ENCODE peak calls at places on chromosomes 16 and 17, in ten cellular contexts. B is right lobe of liver; N is cardiac muscle cell; S is IMR-90; X is mucosa of descending colon; V is breast epithelium; T is H9; A is CD4-positive, CD25-positive, alpha-beta regulatory T cell; H is Peyer's patch; I is prostate gland. Y is an unnamed sample.

GRCh38 chr17:6422654-6423241 is 12.2 kb downstream of the AIPL1 start:
- DNase-seq in B (no peak), N (no peak), S (no peak), X (no peak), V (no peak), T (peak; percentile 75), A (no peak), H (no peak), I (no peak), Y (no peak)

GRCh38 chr16:66391726-66392670 is 25.5 kb downstream of the CDH5 start:
- DNase-seq in B (no peak), N (no peak), S (no peak), X (no peak), V (no peak), T (peak; percentile 20), A (no peak), H (no peak), I (no peak), Y (peak; percentile 36)

GRCh38 chr17:5785867-5786509 is 201.7 kb upstream of the NLRP1 start:
- DNase-seq in B (no peak), N (no peak), S (peak; percentile 91), X (no peak), V (no peak), T (no peak), A (no peak), H (no peak), I (no peak), Y (no peak)

GRCh38 chr16:81445143-81445922 is 725 bp downstream of the CMIP start:
- DNase-seq in B (peak; percentile 62), N (peak; percentile 63), S (peak; percentile 19), X (peak; percentile 51), V (peak; percentile 64), T (no peak), A (peak; percentile 24), H (peak; percentile 79), I (no peak), Y (peak; percentile 72)

GRCh38 chr17:40251576-40251975 is 32.5 kb downstream of the WIPF2 start:
- DNase-seq in B (no peak), N (no peak), S (peak; percentile 85), X (peak; percentile 59), V (no peak), T (no peak), A (no peak), H (no peak), I (peak; percentile 25), Y (peak; percentile 70)

GRCh38 chr16:75946058-75946457 is 219.8 kb upstream of the CPHXL start:
- DNase-seq in B (no peak), N (no peak), S (no peak), X (no peak), V (no peak), T (no peak), A (no peak), H (no peak), I (no peak), Y (no peak)

GRCh38 chr17:73532441-73532901 is 111.8 kb downstream of the SDK2 start:
- DNase-seq in B (no peak), N (peak; percentile 26), S (no peak), X (peak; percentile 6), V (no peak), T (no peak), A (no peak), H (no peak), I (no peak), Y (no peak)

GRCh38 chr17:56779306-56779705 is 54.4 kb downstream of the C17orf67 start:
- DNase-seq in B (no peak), N (no peak), S (no peak), X (no peak), V (no peak), T (no peak), A (no peak), H (no peak), I (no peak), Y (no peak)

GRCh38 chr17:59067756-59068155 is 38.9 kb downstream of the TRIM37 start:
- DNase-seq in B (no peak), N (no peak), S (no peak), X (no peak), V (no peak), T (no peak), A (no peak), H (no peak), I (no peak), Y (no peak)

GRCh38 chr17:77838748-77839147 is 119.8 kb upstream of the TNRC6C start:
- DNase-seq in B (no peak), N (no peak), S (no peak), X (no peak), V (no peak), T (no peak), A (no peak), H (no peak), I (no peak), Y (no peak)

DNA sequence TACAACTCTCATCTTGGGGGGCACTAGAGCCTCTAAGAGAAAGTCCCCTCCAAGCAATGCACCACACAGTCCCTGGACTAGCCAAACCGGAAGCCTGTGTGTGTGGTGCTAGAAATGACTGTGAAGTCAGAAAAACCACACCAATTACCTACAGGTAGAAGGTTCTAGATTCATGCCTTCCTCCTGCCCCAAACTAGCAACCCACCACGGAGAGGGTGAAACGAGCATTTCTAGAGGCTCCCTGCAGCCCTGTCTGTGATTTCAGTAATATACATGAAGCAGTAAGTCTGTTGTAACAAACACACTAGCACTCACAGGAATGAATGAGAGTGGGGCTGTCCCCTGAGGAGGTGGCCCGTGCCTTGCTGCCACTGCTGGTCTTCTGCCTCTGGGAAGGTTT is 13.6 kb downstream of the ZFHX3 start:
- DNase-seq in B (no peak), N (no peak), S (no peak), X (no peak), V (no peak), T (no peak), A (no peak), H (no peak), I (no peak), Y (no peak)
- H3K4me1 ChIP-seq in B (peaks cover 5% of the 10 kb centered on the region), N (peaks cover 90% of the 10 kb centered on the region), S (peaks cover 23% of the 10 kb centered on the region), X (peaks cover 7% of the 10 kb centered on the region), V (peaks cover 7% of the 10 kb centered on the region), T (peaks cover 17% of the 10 kb centered on the region), A (no peaks in the 10 kb centered on the region), H (peaks cover 5% of the 10 kb centered on the region), I (peaks cover 22% of the 10 kb centered on the region), Y (peaks cover 44% of the 10 kb centered on the region)

DNA sequence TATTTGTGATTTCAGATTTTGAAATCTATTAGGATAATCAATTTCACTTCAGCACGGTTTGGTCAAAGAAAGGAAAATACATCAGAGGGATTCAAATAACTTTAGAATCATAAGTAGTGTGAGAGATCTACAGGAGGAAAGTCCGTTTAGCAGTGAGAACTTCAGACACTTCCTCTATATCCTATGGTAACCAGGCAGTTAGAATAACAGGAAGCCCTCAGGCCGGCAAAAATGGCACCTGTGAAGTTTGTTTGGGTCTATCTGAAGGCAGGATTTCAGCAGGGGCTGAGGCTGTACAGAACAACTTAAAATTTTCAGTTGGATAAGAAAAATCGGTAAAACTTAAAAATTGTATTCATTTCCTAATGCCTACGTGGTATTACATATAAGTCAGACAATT is 24.9 kb downstream of the KCNJ16 start:
- DNase-seq in B (no peak), N (no peak), S (no peak), X (no peak), V (no peak), T (no peak), A (no peak), H (no peak), I (no peak), Y (no peak)
- H3K4me1 ChIP-seq in B (no peaks in the 10 kb centered on the region), N (no peaks in the 10 kb centered on the region), S (no peaks in the 10 kb centered on the region), X (no peaks in the 10 kb centered on the region), V (no peaks in the 10 kb centered on the region), T (no peaks in the 10 kb centered on the region), A (no peaks in the 10 kb centered on the region), H (no peaks in the 10 kb centered on the region), I (no peaks in the 10 kb centered on the region), Y (no peaks in the 10 kb centered on the region)

DNA sequence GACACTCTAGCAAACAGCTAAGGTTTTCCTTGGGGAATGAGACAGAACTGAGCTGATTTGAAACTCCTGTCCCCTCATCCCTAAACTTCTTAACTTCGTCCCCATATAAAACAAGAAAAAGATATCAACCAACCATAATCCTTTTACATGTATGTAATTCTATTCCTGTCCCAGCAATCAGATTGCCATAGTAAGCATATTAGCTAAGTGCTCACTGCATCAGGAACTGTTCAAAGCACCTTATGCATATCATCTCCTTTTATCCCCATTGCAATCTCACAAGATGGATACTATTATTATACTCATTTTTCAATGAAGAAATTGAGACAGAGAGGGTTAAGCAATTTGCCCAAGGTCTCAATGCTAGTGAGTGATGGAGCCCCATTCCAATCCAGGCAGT is 6.8 kb downstream of the KIF18B start:
- DNase-seq in B (no peak), N (no peak), S (no peak), X (no peak), V (no peak), T (no peak), A (no peak), H (no peak), I (no peak), Y (no peak)
- H3K4me1 ChIP-seq in B (no peaks in the 10 kb centered on the region), N (peaks cover 15% of the 10 kb centered on the region), S (peaks cover 12% of the 10 kb centered on the region), X (no peaks in the 10 kb centered on the region), V (no peaks in the 10 kb centered on the region), T (peaks cover 2% of the 10 kb centered on the region), A (peaks cover 15% of the 10 kb centered on the region), H (no peaks in the 10 kb centered on the region), I (no peaks in the 10 kb centered on the region), Y (no peaks in the 10 kb centered on the region)

DNA sequence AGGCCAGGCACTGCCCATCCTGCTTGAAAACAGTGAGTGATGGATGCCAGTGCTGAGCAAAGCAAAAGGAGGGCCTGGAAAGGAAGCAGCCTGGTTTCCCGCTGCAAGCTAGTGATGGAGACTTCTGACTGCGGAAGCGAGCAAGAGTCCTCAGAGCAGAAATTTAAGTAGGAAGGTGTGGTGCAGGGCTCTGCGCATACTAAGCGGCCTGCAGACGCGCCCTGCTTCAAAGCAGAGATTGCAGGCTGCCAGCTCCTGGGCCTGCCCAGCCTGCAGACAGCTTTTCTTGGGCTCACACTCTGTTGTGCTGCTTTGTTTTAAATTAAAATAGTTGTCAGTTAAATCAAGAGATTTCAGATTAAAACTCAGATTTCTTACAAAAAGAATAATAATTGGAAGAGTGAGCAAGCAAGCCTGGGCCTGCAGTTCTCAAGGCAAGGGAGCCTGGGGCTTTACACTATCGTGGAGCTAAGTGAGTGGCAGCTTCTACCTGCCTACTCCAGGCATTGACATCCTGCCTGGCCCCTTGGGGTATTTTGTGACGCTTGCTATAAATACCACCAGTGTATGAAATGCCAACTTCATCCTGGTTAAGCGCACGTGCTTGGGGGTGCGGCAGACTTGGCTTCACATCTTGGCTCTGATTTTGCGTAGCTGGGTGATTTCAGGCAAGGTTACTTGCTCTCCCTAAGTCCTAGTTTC is 237.3 kb downstream of the XYLT1 start:
- DNase-seq in B (no peak), N (no peak), S (no peak), X (no peak), V (no peak), T (no peak), A (no peak), H (no peak), I (peak; percentile 18), Y (no peak)
- H3K4me1 ChIP-seq in B (no peaks in the 10 kb centered on the region), N (no peaks in the 10 kb centered on the region), S (no peaks in the 10 kb centered on the region), X (no peaks in the 10 kb centered on the region), V (no peaks in the 10 kb centered on the region), T (no peaks in the 10 kb centered on the region), A (no peaks in the 10 kb centered on the region), H (no peaks in the 10 kb centered on the region), I (no peaks in the 10 kb centered on the region), Y (no peaks in the 10 kb centered on the region)

Y was measured in adrenal gland.